ENCODE peak calls at places on chromosomes 13 and 19, in ten cellular contexts. One of them, this sample, is unnamed.

GRCh38 chr19:39046037-39046821 is 13.9 kb upstream of the FBXO27 start:
- DNase-seq in choroid plexus epithelial cell: peak
- DNase-seq in GM23338: peak
- DNase-seq in A549: no peak
- DNase-seq in stomach: peak
- DNase-seq in lower leg skin: no peak
- DNase-seq in hepatocyte: peak
- DNase-seq in left ventricle myocardium inferior: no peak
- DNase-seq in coronary artery: no peak
- DNase-seq in psoas muscle: no peak
- DNase-seq in this sample: no peak

GRCh38 chr19:51259348-51260245 is 8.7 kb downstream of the SIGLECL1 start:
- DNase-seq in psoas muscle: no peak
- DNase-seq in left ventricle myocardium inferior: peak
- DNase-seq in lower leg skin: peak
- DNase-seq in A549: peak
- DNase-seq in hepatocyte: peak
- DNase-seq in GM23338: peak
- DNase-seq in stomach: no peak
- DNase-seq in choroid plexus epithelial cell: peak
- DNase-seq in coronary artery: no peak
- DNase-seq in this sample: no peak

GRCh38 chr19:7349961-7350711 is 1.4 kb downstream of the ARHGEF18 start:
- DNase-seq in lower leg skin: no peak
- DNase-seq in A549: no peak
- DNase-seq in GM23338: no peak
- DNase-seq in left ventricle myocardium inferior: no peak
- DNase-seq in psoas muscle: no peak
- DNase-seq in stomach: no peak
- DNase-seq in coronary artery: no peak
- DNase-seq in choroid plexus epithelial cell: no peak
- DNase-seq in hepatocyte: no peak
- DNase-seq in this sample: no peak

GRCh38 chr13:36965767-36966166 is 33.4 kb downstream of the ALG5 start:
- DNase-seq in lower leg skin: no peak
- DNase-seq in coronary artery: no peak
- DNase-seq in GM23338: no peak
- DNase-seq in hepatocyte: no peak
- DNase-seq in A549: no peak
- DNase-seq in left ventricle myocardium inferior: no peak
- DNase-seq in psoas muscle: no peak
- DNase-seq in choroid plexus epithelial cell: peak
- DNase-seq in stomach: no peak
- DNase-seq in this sample: no peak

GRCh38 chr13:101911752-101912151 is 459.3 kb downstream of the ITGBL1 start:
- DNase-seq in A549: no peak
- DNase-seq in lower leg skin: no peak
- DNase-seq in choroid plexus epithelial cell: no peak
- DNase-seq in psoas muscle: no peak
- DNase-seq in GM23338: no peak
- DNase-seq in coronary artery: no peak
- DNase-seq in hepatocyte: no peak
- DNase-seq in stomach: no peak
- DNase-seq in left ventricle myocardium inferior: no peak
- DNase-seq in this sample: no peak

GRCh38 chr13:91105270-91105669 is 242.2 kb upstream of the MIR17HG start:
- DNase-seq in left ventricle myocardium inferior: no peak
- DNase-seq in A549: no peak
- DNase-seq in choroid plexus epithelial cell: no peak
- DNase-seq in psoas muscle: no peak
- DNase-seq in lower leg skin: no peak
- DNase-seq in hepatocyte: no peak
- DNase-seq in coronary artery: no peak
- DNase-seq in stomach: no peak
- DNase-seq in GM23338: no peak
- DNase-seq in this sample: no peak

GRCh38 chr19:29858000-29858596 is 46.3 kb downstream of the CCNE1 start:
- DNase-seq in left ventricle myocardium inferior: no peak
- DNase-seq in lower leg skin: no peak
- DNase-seq in psoas muscle: no peak
- DNase-seq in GM23338: peak
- DNase-seq in coronary artery: no peak
- DNase-seq in A549: peak
- DNase-seq in stomach: peak
- DNase-seq in hepatocyte: peak
- DNase-seq in choroid plexus epithelial cell: no peak
- DNase-seq in this sample: no peak

GRCh38 chr13:47897411-47898050 is 103.5 kb downstream of the SUCLA2 start:
- DNase-seq in left ventricle myocardium inferior: no peak
- DNase-seq in coronary artery: no peak
- DNase-seq in A549: no peak
- DNase-seq in stomach: no peak
- DNase-seq in GM23338: peak
- DNase-seq in hepatocyte: no peak
- DNase-seq in choroid plexus epithelial cell: peak
- DNase-seq in lower leg skin: no peak
- DNase-seq in psoas muscle: no peak
- DNase-seq in this sample: no peak

DNA sequence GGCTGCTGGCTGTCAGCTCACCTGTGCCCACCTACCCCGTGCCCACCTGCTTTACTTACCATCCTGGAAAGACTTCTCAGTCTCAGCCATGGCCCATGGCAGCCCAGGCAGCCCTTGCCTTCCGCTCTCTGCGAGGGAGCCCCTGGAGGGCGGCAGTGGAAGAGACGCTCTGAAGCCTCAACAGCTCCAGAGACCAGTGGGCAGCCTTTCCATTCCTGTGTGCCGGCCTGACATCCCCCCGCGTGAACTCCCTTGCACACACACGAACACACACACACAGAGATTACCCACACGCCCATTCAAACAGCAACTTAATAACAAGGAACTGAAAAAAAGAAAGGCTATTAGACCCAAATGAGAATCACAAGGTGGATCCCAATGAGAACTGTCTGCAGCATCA is 14.2 kb upstream of the RASA3 start:
- DNase-seq in psoas muscle: no peak
- DNase-seq in GM23338: peak
- DNase-seq in A549: peak
- DNase-seq in stomach: no peak
- DNase-seq in hepatocyte: no peak
- DNase-seq in left ventricle myocardium inferior: no peak
- DNase-seq in choroid plexus epithelial cell: peak
- DNase-seq in lower leg skin: no peak
- DNase-seq in coronary artery: no peak
- DNase-seq in this sample: no peak
- TF ChIP-seq CTCF in psoas muscle: no peak
- TF ChIP-seq CTCF in GM23338: peak
- TF ChIP-seq CTCF in A549: no peak
- TF ChIP-seq CTCF in stomach: no peak
- TF ChIP-seq CTCF in hepatocyte: peak
- TF ChIP-seq CTCF in left ventricle myocardium inferior: no peak
- TF ChIP-seq CTCF in choroid plexus epithelial cell: peak
- TF ChIP-seq CTCF in lower leg skin: no peak
- TF ChIP-seq CTCF in coronary artery: no peak
- TF ChIP-seq CTCF in this sample: no peak

GRCh38 chr13:99509477-99509876 is 8.2 kb downstream of the TM9SF2 start:
- DNase-seq in lower leg skin: no peak
- DNase-seq in A549: no peak
- DNase-seq in coronary artery: no peak
- DNase-seq in left ventricle myocardium inferior: no peak
- DNase-seq in hepatocyte: no peak
- DNase-seq in choroid plexus epithelial cell: no peak
- DNase-seq in stomach: no peak
- DNase-seq in psoas muscle: no peak
- DNase-seq in GM23338: no peak
- DNase-seq in this sample: no peak

GRCh38 chr13:99507054-99507453 is 5.8 kb downstream of the TM9SF2 start:
- DNase-seq in stomach: no peak
- DNase-seq in lower leg skin: no peak
- DNase-seq in coronary artery: no peak
- DNase-seq in psoas muscle: no peak
- DNase-seq in left ventricle myocardium inferior: no peak
- DNase-seq in hepatocyte: no peak
- DNase-seq in choroid plexus epithelial cell: no peak
- DNase-seq in GM23338: no peak
- DNase-seq in A549: no peak
- DNase-seq in this sample: no peak

GRCh38 chr13:99506632-99507031 is 5.4 kb downstream of the TM9SF2 start:
- DNase-seq in psoas muscle: no peak
- DNase-seq in lower leg skin: no peak
- DNase-seq in left ventricle myocardium inferior: no peak
- DNase-seq in GM23338: no peak
- DNase-seq in A549: no peak
- DNase-seq in choroid plexus epithelial cell: no peak
- DNase-seq in coronary artery: no peak
- DNase-seq in stomach: no peak
- DNase-seq in hepatocyte: no peak
- DNase-seq in this sample: no peak

GRCh38 chr13:99501952-99502310 is 659 bp downstream of the TM9SF2 start:
- DNase-seq in stomach: peak
- DNase-seq in left ventricle myocardium inferior: no peak
- DNase-seq in lower leg skin: no peak
- DNase-seq in hepatocyte: peak
- DNase-seq in psoas muscle: peak
- DNase-seq in GM23338: peak
- DNase-seq in choroid plexus epithelial cell: peak
- DNase-seq in coronary artery: no peak
- DNase-seq in A549: no peak
- DNase-seq in this sample: no peak

GRCh38 chr13:99505814-99506269 is 4.6 kb downstream of the TM9SF2 start:
- DNase-seq in coronary artery: no peak
- DNase-seq in lower leg skin: no peak
- DNase-seq in A549: peak
- DNase-seq in stomach: no peak
- DNase-seq in left ventricle myocardium inferior: no peak
- DNase-seq in GM23338: no peak
- DNase-seq in psoas muscle: no peak
- DNase-seq in hepatocyte: no peak
- DNase-seq in choroid plexus epithelial cell: peak
- DNase-seq in this sample: no peak
- TF ChIP-seq CTCF in coronary artery: no peak
- TF ChIP-seq CTCF in lower leg skin: no peak
- TF ChIP-seq CTCF in A549: peak
- TF ChIP-seq CTCF in stomach: no peak
- TF ChIP-seq CTCF in left ventricle myocardium inferior: peak
- TF ChIP-seq CTCF in GM23338: no peak
- TF ChIP-seq CTCF in psoas muscle: peak
- TF ChIP-seq CTCF in hepatocyte: peak
- TF ChIP-seq CTCF in choroid plexus epithelial cell: no peak
- TF ChIP-seq CTCF in this sample: peak

GRCh38 chr13:51729853-51730553 is 74.0 kb downstream of the DHRS12 start:
- DNase-seq in left ventricle myocardium inferior: no peak
- DNase-seq in choroid plexus epithelial cell: peak
- DNase-seq in hepatocyte: peak
- DNase-seq in psoas muscle: peak
- DNase-seq in lower leg skin: peak
- DNase-seq in GM23338: no peak
- DNase-seq in coronary artery: peak
- DNase-seq in A549: no peak
- DNase-seq in stomach: no peak
- DNase-seq in this sample: no peak

GRCh38 chr13:51734786-51735185 is 69.2 kb downstream of the DHRS12 start:
- DNase-seq in left ventricle myocardium inferior: no peak
- DNase-seq in choroid plexus epithelial cell: no peak
- DNase-seq in stomach: no peak
- DNase-seq in coronary artery: no peak
- DNase-seq in hepatocyte: no peak
- DNase-seq in lower leg skin: no peak
- DNase-seq in psoas muscle: no peak
- DNase-seq in A549: no peak
- DNase-seq in GM23338: no peak
- DNase-seq in this sample: no peak

GRCh38 chr13:51730927-51731326 is 73.0 kb downstream of the DHRS12 start:
- DNase-seq in choroid plexus epithelial cell: no peak
- DNase-seq in lower leg skin: no peak
- DNase-seq in hepatocyte: no peak
- DNase-seq in left ventricle myocardium inferior: no peak
- DNase-seq in psoas muscle: no peak
- DNase-seq in A549: no peak
- DNase-seq in stomach: no peak
- DNase-seq in GM23338: no peak
- DNase-seq in coronary artery: no peak
- DNase-seq in this sample: no peak

GRCh38 chr13:51731759-51732158 is 72.2 kb downstream of the DHRS12 start:
- DNase-seq in GM23338: no peak
- DNase-seq in A549: peak
- DNase-seq in stomach: no peak
- DNase-seq in choroid plexus epithelial cell: peak
- DNase-seq in coronary artery: no peak
- DNase-seq in lower leg skin: no peak
- DNase-seq in left ventricle myocardium inferior: no peak
- DNase-seq in psoas muscle: no peak
- DNase-seq in hepatocyte: no peak
- DNase-seq in this sample: no peak

GRCh38 chr13:51733656-51734334 is 70.2 kb downstream of the DHRS12 start:
- DNase-seq in left ventricle myocardium inferior: no peak
- DNase-seq in A549: no peak
- DNase-seq in choroid plexus epithelial cell: no peak
- DNase-seq in stomach: no peak
- DNase-seq in coronary artery: no peak
- DNase-seq in psoas muscle: no peak
- DNase-seq in lower leg skin: peak
- DNase-seq in GM23338: peak
- DNase-seq in hepatocyte: no peak
- DNase-seq in this sample: no peak
- TF ChIP-seq CTCF in left ventricle myocardium inferior: no peak
- TF ChIP-seq CTCF in A549: no peak
- TF ChIP-seq CTCF in choroid plexus epithelial cell: peak
- TF ChIP-seq CTCF in stomach: no peak
- TF ChIP-seq CTCF in coronary artery: no peak
- TF ChIP-seq CTCF in psoas muscle: no peak
- TF ChIP-seq CTCF in lower leg skin: no peak
- TF ChIP-seq CTCF in GM23338: no peak
- TF ChIP-seq CTCF in hepatocyte: no peak
- TF ChIP-seq CTCF in this sample: no peak

GRCh38 chr13:106597759-106598395 is 29.9 kb upstream of the ARGLU1 start:
- DNase-seq in A549: no peak
- DNase-seq in choroid plexus epithelial cell: no peak
- DNase-seq in coronary artery: no peak
- DNase-seq in lower leg skin: no peak
- DNase-seq in GM23338: no peak
- DNase-seq in psoas muscle: no peak
- DNase-seq in hepatocyte: no peak
- DNase-seq in left ventricle myocardium inferior: no peak
- DNase-seq in stomach: no peak
- DNase-seq in this sample: no peak

GRCh38 chr13:106595623-106596022 is 27.7 kb upstream of the ARGLU1 start:
- DNase-seq in stomach: no peak
- DNase-seq in psoas muscle: peak
- DNase-seq in GM23338: no peak
- DNase-seq in choroid plexus epithelial cell: no peak
- DNase-seq in A549: no peak
- DNase-seq in coronary artery: no peak
- DNase-seq in lower leg skin: no peak
- DNase-seq in left ventricle myocardium inferior: peak
- DNase-seq in hepatocyte: no peak
- DNase-seq in this sample: no peak

GRCh38 chr13:106597190-106597589 is 29.3 kb upstream of the ARGLU1 start:
- DNase-seq in hepatocyte: no peak
- DNase-seq in stomach: no peak
- DNase-seq in choroid plexus epithelial cell: no peak
- DNase-seq in coronary artery: no peak
- DNase-seq in left ventricle myocardium inferior: peak
- DNase-seq in lower leg skin: no peak
- DNase-seq in GM23338: no peak
- DNase-seq in A549: no peak
- DNase-seq in psoas muscle: peak
- DNase-seq in this sample: no peak

GRCh38 chr13:106594986-106595385 is 27.0 kb upstream of the ARGLU1 start:
- DNase-seq in lower leg skin: no peak
- DNase-seq in hepatocyte: no peak
- DNase-seq in left ventricle myocardium inferior: no peak
- DNase-seq in stomach: no peak
- DNase-seq in GM23338: no peak
- DNase-seq in psoas muscle: no peak
- DNase-seq in A549: no peak
- DNase-seq in coronary artery: no peak
- DNase-seq in choroid plexus epithelial cell: peak
- DNase-seq in this sample: no peak

GRCh38 chr13:106596287-106596937 is 28.5 kb upstream of the ARGLU1 start:
- DNase-seq in stomach: peak
- DNase-seq in hepatocyte: no peak
- DNase-seq in psoas muscle: no peak
- DNase-seq in A549: no peak
- DNase-seq in left ventricle myocardium inferior: no peak
- DNase-seq in choroid plexus epithelial cell: no peak
- DNase-seq in GM23338: no peak
- DNase-seq in coronary artery: no peak
- DNase-seq in lower leg skin: no peak
- DNase-seq in this sample: no peak
- TF ChIP-seq CTCF in stomach: no peak
- TF ChIP-seq CTCF in hepatocyte: no peak
- TF ChIP-seq CTCF in psoas muscle: no peak
- TF ChIP-seq CTCF in A549: no peak
- TF ChIP-seq CTCF in left ventricle myocardium inferior: no peak
- TF ChIP-seq CTCF in choroid plexus epithelial cell: peak
- TF ChIP-seq CTCF in GM23338: peak
- TF ChIP-seq CTCF in coronary artery: no peak
- TF ChIP-seq CTCF in lower leg skin: no peak
- TF ChIP-seq CTCF in this sample: no peak

This sample was measured in mesothelial cell of epicardium.